ENCODE peak calls at places on chromosomes 12 and 14, in four cellular contexts. W, A, R and X are unnamed samples.
A peak's percentile ranks its signal among the peaks of the same experiment; 100 is the strongest.

GRCh38 chr12:51908876-51909592 is 1.7 kb downstream of the ACVRL1 start:
- DNase-seq in W (no peak), A (no peak), R (no peak), X (no peak)

GRCh38 chr14:89479802-89480201 is 62.8 kb upstream of the FOXN3 start:
- DNase-seq in W (no peak), A (no peak), R (peak; percentile 55), X (no peak)

GRCh38 chr12:1530592-1531159 is 63.7 kb downstream of the FBXL14 start:
- DNase-seq in W (peak; percentile 32), A (no peak), R (no peak), X (no peak)

GRCh38 chr12:101040936-101041335 is 169.1 kb downstream of the SLC5A8 start:
- DNase-seq in W (no peak), A (peak; percentile 42), R (peak; percentile 5), X (no peak)

GRCh38 chr12:101866615-101867373 is 10.6 kb upstream of the DRAM1 start:
- DNase-seq in W (no peak), A (no peak), R (no peak), X (no peak)

GRCh38 chr14:20434701-20435453 is 1.1 kb downstream of the KLHL33 start:
- DNase-seq in W (no peak), A (no peak), R (peak; percentile 6), X (no peak)

GRCh38 chr14:55537782-55538181 is 42.2 kb upstream of the KTN1 start:
- DNase-seq in W (no peak), A (no peak), R (no peak), X (no peak)

GRCh38 chr12:95182868-95183415 is 34.3 kb downstream of the FGD6 start:
- DNase-seq in W (no peak), A (peak; percentile 72), R (peak; percentile 98), X (no peak)

GRCh38 chr12:89468648-89469326 is 55.8 kb downstream of the GALNT4 start:
- DNase-seq in W (no peak), A (no peak), R (no peak), X (no peak)

GRCh38 chr12:92396647-92397258 is 251.1 kb upstream of the BTG1 start:
- DNase-seq in W (peak; percentile 13), A (peak; percentile 85), R (peak; percentile 69), X (no peak)

GRCh38 chr14:87944987-87945604 is 47.9 kb downstream of the GALC start:
- DNase-seq in W (peak; percentile 56), A (peak; percentile 66), R (peak; percentile 39), X (peak; percentile 48)

GRCh38 chr12:121132601-121133481 is at the start of gene P2RX7:
- DNase-seq in W (peak; percentile 48), A (peak; percentile 95), R (peak; percentile 56), X (no peak)

GRCh38 chr14:33165144-33165925 is 226.7 kb downstream of the NPAS3 start:
- DNase-seq in W (peak; percentile 5), A (peak; percentile 57), R (peak; percentile 35), X (peak; percentile 96)

GRCh38 chr12:120586216-120586615 is 5.0 kb upstream of the POP5 start:
- DNase-seq in W (no peak), A (no peak), R (no peak), X (no peak)

GRCh38 chr14:65780566-65780965 is 368.0 kb downstream of the FUT8 start:
- DNase-seq in W (no peak), A (no peak), R (no peak), X (no peak)

GRCh38 chr14:100834441-100835277 is 8.7 kb downstream of the MEG3 start:
- DNase-seq in W (no peak), A (no peak), R (no peak), X (no peak)

GRCh38 chr14:90903101-90903500 is 86.9 kb upstream of the TTC7B start:
- DNase-seq in W (peak; percentile 74), A (peak; percentile 75), R (peak; percentile 36), X (peak; percentile 24)

GRCh38 chr12:1325666-1326065 is 268.7 kb downstream of the FBXL14 start:
- DNase-seq in W (no peak), A (peak; percentile 64), R (no peak), X (no peak)

GRCh38 chr14:104428333-104428851 is 151.2 kb upstream of the C14orf180 start:
- DNase-seq in W (no peak), A (no peak), R (no peak), X (no peak)

GRCh38 chr14:104681689-104682074 is 7.7 kb upstream of the INF2 start:
- DNase-seq in W (peak; percentile 84), A (peak; percentile 90), R (peak; percentile 86), X (no peak)

GRCh38 chr12:27236498-27236897 is 7.6 kb upstream of the STK38L start:
- DNase-seq in W (peak; percentile 13), A (peak; percentile 58), R (peak; percentile 30), X (no peak)

GRCh38 chr14:37272569-37272968 is 74.8 kb downstream of the MIPOL1 start:
- DNase-seq in W (no peak), A (no peak), R (no peak), X (no peak)

GRCh38 chr12:53219956-53220856 is 11.8 kb downstream of the RARG start:
- DNase-seq in W (peak; percentile 87), A (peak; percentile 75), R (peak; percentile 82), X (peak; percentile 42)
- TF ChIP-seq EZH2 in W (no peak), A (no peak), R (no peak), X (no peak)

GRCh38 chr12:113468365-113469223 is 3.1 kb downstream of the LHX5 start:
- DNase-seq in W (no peak), A (no peak), R (no peak), X (no peak)
- TF ChIP-seq EZH2 in W (no peak), A (no peak), R (peak; percentile 60), X (no peak)

DNA sequence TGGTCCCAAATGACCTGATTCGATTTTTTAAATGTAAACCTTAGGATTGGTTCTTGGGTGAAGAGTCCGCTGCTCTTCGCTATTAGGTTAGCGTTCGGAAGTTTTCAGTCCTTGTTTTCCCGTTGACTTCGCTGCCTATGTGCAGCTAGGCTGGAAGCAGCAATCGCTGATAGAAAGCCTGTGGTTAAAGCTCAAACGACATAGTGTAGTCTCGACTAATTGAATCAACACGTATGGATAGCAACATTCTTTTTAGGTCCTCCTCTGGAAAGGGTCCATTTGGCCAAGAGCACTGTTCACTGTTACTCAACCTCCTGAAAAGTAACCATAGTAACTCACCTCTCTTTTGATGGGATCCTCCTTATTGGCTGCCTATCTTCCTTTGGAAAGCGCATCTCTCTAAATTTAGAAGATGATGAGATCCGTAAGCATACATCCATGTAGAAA is 355.5 kb downstream of the SNAPC1 start:
- DNase-seq in W (no peak), A (no peak), R (peak; percentile 1), X (no peak)
- TF ChIP-seq EZH2 in W (peak; percentile 19), A (no peak), R (peak; percentile 58), X (no peak)

GRCh38 chr12:57765003-57765697 is 1.7 kb downstream of the CYP27B1 start:
- DNase-seq in W (peak; percentile 50), A (peak; percentile 55), R (peak; percentile 28), X (no peak)
- TF ChIP-seq EZH2 in W (peak; percentile 98), A (no peak), R (peak; percentile 86), X (peak; percentile 96)